ENCODE peak calls at places on chromosomes 2 and 18, in six cellular contexts. U is mammary epithelial cell, B is GM23248, P is fibroblast of lung, Y is MM.1S, D is HepG2. S is an unnamed sample.

GRCh38 chr2:42198466-42198865 is 29.3 kb downstream of the EML4 start:
- DNase-seq in P (no peak), D (no peak), Y (no peak), B (no peak), U (no peak), S (no peak)

GRCh38 chr2:47230418-47230817 is 75.3 kb upstream of the STPG4 start:
- DNase-seq in U (peak), D (no peak), Y (no peak), P (peak), B (peak), S (peak)

GRCh38 chr2:25335204-25335603 is 6.5 kb downstream of the DNMT3A start:
- DNase-seq in P (no peak), U (no peak), B (no peak), D (no peak), Y (no peak), S (no peak)

GRCh38 chr2:75233965-75234364 is 34.6 kb upstream of the TACR1 start:
- DNase-seq in U (no peak), D (no peak), Y (no peak), P (no peak), B (no peak), S (no peak)

GRCh38 chr18:5417342-5417741 is 121.8 kb upstream of the ZBTB14 start:
- DNase-seq in D (no peak), U (no peak), P (peak), Y (no peak), B (peak), S (no peak)

GRCh38 chr2:54456526-54457325 is 599 bp downstream of the SPTBN1 start:
- DNase-seq in D (peak), U (peak), B (peak), Y (peak), P (peak), S (peak)

GRCh38 chr18:78739843-78740677 is 239.6 kb upstream of the SALL3 start:
- DNase-seq in P (no peak), Y (no peak), U (no peak), D (no peak), B (no peak), S (no peak)

GRCh38 chr18:79566841-79567370 is 112.7 kb upstream of the CTDP1 start:
- DNase-seq in Y (no peak), B (no peak), P (no peak), U (no peak), D (no peak), S (no peak)

GRCh38 chr2:62814132-62814531 is 108.6 kb downstream of the EHBP1 start:
- DNase-seq in U (peak), Y (no peak), D (no peak), B (peak), P (peak), S (no peak)

GRCh38 chr2:78418041-78418440 is 607.5 kb upstream of the REG3G start:
- DNase-seq in U (no peak), P (no peak), D (no peak), B (no peak), Y (no peak), S (no peak)

GRCh38 chr2:230085201-230085600 is 16.5 kb upstream of the SLC16A14 start:
- DNase-seq in Y (no peak), D (no peak), B (peak), P (no peak), U (no peak), S (no peak)

GRCh38 chr2:180959787-180960186 is 20.6 kb upstream of the UBE2E3 start:
- DNase-seq in U (no peak), B (no peak), D (no peak), P (no peak), Y (no peak), S (no peak)

DNA sequence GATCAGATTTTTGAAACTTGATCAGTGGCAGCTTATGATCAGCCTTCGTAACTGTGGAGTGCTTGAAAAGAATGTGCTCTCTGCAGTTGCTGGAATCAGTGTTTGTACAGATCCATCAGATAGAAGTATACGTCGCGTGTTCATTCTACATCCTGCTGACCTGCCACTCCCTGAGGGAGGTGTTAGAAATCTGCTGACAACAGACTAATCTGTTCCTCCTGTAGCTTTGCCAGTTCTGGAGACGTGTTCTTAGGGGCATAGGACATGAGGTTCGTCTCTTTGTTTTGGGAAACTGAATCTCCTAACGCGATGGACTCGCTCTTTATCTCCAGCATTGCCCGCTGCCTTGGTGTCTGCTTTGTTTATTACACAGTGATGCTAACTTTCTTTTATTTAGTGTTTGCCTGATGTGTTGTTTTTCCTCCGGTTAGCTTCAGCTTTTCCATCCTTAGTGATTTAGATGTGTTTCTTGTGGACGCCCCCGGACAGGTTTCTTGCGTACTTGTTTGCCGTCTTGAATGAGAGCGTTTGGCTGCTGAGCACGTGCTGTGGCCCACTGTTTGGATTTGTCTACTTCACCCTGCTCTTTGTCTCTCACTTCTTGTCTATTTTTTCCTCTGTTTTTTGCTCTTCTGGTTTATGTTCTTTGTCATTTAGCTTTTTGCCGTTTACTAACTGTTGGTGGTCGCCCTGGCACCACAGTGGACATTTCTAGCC is 17.4 kb upstream of the GAL3ST2 start:
- DNase-seq in Y (no peak), U (no peak), P (no peak), D (no peak), B (no peak), S (no peak)
- H3K27ac ChIP-seq in Y (no peak), U (no peak), P (no peak), D (no peak), B (no peak), S (no peak)

GRCh38 chr18:31512203-31512764 is 14.3 kb downstream of the DSG2 start:
- DNase-seq in U (peak), D (peak), B (peak), Y (no peak), P (peak), S (peak)
- H3K4me2 ChIP-seq in U (peak), D (peak), B (no peak), Y (no peak), P (no peak), S (peak)

GRCh38 chr2:111121028-111121872 is 536 bp downstream of the BCL2L11 start:
- DNase-seq in Y (peak), B (peak), U (peak), P (peak), D (peak), S (peak)
- TF ChIP-seq EZH2 in Y (no peak), B (no peak), U (no peak), P (no peak), D (no peak), S (no peak)

DNA sequence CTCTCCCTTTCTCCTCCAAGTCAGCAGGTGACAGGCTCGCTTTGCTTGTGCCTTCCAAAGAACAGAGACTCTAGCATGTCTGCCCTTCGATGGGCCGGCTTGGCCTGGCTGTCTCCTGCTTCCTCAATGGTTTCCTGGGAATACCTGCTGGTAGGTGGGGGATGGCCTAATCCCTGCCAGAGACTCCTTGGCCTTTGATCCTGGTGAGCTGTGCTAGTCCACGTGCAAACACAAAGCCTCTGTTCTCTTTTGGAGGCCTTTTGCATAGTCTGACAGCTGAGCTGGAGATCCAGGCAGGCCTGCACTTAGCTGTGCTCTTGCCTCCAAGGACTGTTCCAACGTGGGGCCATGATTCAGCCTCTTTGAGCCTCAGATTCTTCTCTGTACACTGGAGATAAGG is 67.6 kb downstream of the ARL4C start:
- DNase-seq in Y (no peak), U (no peak), P (no peak), B (no peak), D (peak), S (no peak)
- H3K27ac ChIP-seq in Y (no peak), U (no peak), P (no peak), B (no peak), D (no peak), S (no peak)

DNA sequence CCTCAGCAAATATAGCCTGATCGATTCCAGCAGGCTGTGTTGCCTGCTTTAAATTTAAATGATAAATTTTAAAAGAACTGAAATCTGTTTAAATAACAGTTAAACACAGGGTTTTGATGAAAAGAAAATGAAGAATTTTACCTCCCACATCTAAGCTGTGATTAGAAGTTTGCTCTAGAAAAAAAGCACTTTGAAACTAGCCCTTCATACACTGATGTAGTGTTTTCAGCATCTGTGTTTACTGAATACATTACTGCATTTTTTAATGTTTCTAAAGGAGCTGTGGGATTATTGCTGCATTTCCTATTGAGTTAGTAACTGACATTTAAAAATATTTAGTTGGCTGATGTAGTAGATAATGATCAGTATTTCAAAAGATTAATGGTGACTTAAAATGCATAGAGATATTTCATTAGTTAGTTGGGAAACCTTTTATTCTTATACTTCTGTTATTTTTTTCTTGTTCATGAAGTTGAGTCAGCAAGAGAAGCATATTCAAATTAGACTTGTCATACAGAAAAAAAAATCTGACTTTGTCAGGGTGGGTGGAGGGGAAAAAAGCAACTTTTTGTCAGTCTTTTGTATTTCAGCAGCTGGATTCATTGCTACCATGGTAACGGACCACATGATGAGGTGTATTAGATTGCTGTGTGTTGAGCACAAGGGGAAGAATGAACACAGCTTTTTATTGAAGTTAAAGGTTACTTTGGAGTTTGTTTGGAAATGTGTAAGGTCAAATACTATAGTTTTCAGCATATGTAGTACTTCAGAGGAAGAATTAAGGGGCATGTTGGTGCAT is at the start of gene DTNA:
- DNase-seq in D (no peak), U (peak), P (peak), Y (no peak), B (peak), S (no peak)
- H3K4me2 ChIP-seq in D (no peak), U (peak), P (peak), Y (no peak), B (peak), S (no peak)

DNA sequence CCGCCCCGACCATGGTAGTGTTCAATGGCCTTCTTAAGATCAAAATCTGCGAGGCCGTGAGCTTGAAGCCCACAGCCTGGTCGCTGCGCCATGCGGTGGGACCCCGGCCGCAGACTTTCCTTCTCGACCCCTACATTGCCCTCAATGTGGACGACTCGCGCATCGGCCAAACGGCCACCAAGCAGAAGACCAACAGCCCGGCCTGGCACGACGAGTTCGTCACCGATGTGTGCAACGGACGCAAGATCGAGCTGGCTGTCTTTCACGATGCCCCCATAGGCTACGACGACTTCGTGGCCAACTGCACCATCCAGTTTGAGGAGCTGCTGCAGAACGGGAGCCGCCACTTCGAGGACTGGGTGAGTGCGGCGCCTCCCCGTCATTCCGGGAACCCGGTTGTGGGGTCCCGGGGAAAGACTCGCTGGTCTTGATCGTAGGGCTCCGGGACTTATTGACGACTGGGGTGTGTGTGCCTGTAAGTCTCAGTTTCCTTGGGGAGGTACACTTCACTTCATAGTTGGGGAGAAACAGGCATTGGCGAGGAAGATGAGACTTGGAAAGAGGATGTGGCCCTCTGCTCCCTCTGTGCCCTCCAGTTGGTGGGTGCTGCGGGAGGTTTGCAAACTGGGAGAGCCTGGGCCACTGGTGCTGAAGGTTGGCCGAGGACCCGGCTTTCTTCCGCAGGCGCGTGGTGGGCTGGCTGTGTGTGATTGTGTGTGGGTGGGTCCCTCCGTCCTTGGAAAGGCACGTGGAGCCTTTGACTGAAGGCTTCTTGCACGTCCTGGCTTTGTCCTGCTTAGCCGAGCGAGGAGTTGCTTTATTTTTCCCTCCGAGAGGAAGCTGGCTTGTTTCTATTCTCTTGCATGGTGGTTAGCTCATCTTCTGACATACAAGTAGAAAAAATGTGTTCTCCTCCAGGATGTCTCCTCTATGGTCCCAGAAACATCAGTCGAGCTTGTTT is 895 bp downstream of the PRKCE start:
- DNase-seq in B (peak), P (peak), D (no peak), U (peak), Y (no peak), S (peak)
- TF ChIP-seq EZH2 in B (no peak), P (no peak), D (no peak), U (no peak), Y (no peak), S (no peak)

GRCh38 chr2:1722692-1723091 is 21.6 kb downstream of the PXDN start:
- DNase-seq in Y (no peak), U (no peak), P (no peak), D (no peak), B (no peak), S (no peak)

GRCh38 chr2:1723397-1724042 is 20.8 kb downstream of the PXDN start:
- DNase-seq in B (no peak), Y (no peak), D (no peak), P (no peak), U (no peak), S (peak)

GRCh38 chr2:1726558-1726957 is 17.8 kb downstream of the PXDN start:
- DNase-seq in Y (no peak), U (no peak), B (no peak), P (no peak), D (no peak), S (peak)

GRCh38 chr2:1718339-1719220 is 25.7 kb downstream of the PXDN start:
- DNase-seq in U (no peak), B (no peak), D (no peak), P (no peak), Y (no peak), S (peak)

GRCh38 chr2:1721706-1722483 is 22.4 kb downstream of the PXDN start:
- DNase-seq in P (peak), U (peak), Y (no peak), B (peak), D (no peak), S (peak)
- H3K27ac ChIP-seq in P (peak), U (peak), Y (no peak), B (peak), D (no peak), S (peak)

GRCh38 chr2:17303054-17303453 is 215.2 kb downstream of the RAD51AP2 start:
- DNase-seq in B (peak), U (peak), P (peak), Y (peak), D (no peak), S (peak)
- H3K4me2 ChIP-seq in B (peak), U (peak), P (peak), Y (peak), D (no peak), S (peak)

DNA sequence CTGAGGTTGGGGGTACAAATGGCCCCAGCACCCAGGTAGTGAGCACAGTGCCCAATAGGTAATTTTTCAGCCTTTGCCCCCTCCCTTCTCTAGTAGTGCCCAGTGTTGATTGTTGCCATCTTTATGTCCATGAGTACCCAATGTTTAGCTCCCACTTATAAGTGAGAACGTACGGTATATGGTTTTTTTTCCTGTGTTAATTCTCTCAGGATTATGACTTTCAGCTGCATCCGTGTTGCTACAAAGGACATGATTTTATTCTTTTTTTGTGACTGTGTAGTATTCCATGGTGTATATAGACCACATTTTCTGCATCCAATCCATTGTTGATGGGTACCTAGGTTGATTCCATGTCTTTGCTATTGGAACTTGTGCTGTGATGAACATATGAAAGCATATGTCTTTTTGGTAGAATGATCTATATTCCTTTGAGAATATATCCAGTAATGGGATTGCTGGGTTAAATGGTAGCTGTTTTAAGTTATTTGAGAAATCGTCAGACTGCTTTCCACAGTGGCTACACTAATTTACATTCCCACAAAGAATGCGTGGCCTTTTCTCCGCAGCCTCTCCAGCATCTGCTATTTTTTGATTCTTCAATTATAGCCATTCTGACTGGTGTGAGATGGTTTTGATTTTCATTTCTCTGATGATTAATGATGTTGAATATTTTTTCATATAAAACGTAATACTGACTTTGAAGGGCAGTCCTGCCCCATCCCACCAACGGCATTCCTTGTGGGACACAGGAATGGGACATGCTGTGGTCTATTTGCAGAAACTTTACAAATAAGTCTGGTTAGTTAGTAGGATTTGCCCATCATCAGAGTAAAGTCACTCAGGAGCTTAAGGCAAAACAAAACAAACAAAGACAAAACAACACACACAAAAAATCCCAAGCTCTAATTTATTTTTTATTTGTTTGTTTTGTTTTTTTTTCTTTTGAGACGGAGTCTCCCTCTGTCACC is 135.0 kb downstream of the MYCN start:
- DNase-seq in D (no peak), Y (no peak), B (no peak), P (no peak), U (no peak), S (no peak)
- TF ChIP-seq EZH2 in D (no peak), Y (no peak), B (no peak), P (no peak), U (no peak), S (no peak)

GRCh38 chr18:6743988-6744387 is 14.5 kb downstream of the ARHGAP28 start:
- DNase-seq in B (no peak), D (no peak), P (no peak), U (no peak), Y (no peak), S (no peak)

GRCh38 chr18:6746386-6746960 is 17.0 kb downstream of the ARHGAP28 start:
- DNase-seq in D (no peak), Y (no peak), U (peak), P (no peak), B (no peak), S (no peak)

GRCh38 chr18:6744816-6745455 is 15.4 kb downstream of the ARHGAP28 start:
- DNase-seq in P (peak), B (no peak), Y (no peak), U (no peak), D (no peak), S (no peak)

GRCh38 chr18:6747646-6748045 is 18.1 kb downstream of the ARHGAP28 start:
- DNase-seq in U (peak), B (peak), P (peak), Y (no peak), D (no peak), S (no peak)

DNA sequence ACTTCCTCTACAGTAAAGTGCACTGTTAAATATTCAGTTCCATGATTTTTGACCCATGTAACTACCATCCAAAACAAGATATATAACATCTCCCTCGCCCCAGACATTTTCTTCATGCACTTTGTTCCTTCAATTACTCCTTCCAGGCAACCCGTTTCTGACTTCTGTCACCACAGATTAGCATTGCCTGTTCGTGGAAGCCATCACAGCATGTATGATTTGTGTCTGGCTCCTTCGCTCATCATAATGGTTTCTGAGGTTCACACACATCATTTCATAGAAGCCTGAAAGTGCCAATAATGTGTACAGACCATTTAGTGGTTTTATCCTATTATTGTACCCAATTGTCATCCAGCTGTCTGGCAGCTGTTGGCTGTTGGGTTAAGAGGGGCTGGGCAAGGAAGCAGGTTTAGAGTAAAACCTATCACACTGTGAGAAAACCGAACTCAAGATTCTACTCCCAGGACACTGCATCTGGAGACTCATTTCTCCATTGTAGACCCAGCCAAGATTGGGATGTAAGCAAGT is 16.1 kb downstream of the ARHGAP28 start:
- DNase-seq in Y (no peak), B (no peak), U (no peak), D (no peak), P (no peak), S (no peak)
- H3K27ac ChIP-seq in Y (no peak), B (no peak), U (no peak), D (no peak), P (no peak), S (no peak)

S was measured in PC-9.